ENCODE peak calls at places on chromosomes 4 and X, in six cellular contexts. Y is aorta; L is heart left ventricle; R is mammary epithelial cell; A is RWPE1; M is CD8-positive, alpha-beta memory T cell. D is an unnamed sample.
A peak's percentile ranks its signal among the peaks of the same experiment; 100 is the strongest.

GRCh38 chrX:16239211-16239610 is 71.9 kb downstream of the MAGEB17 start:
- DNase-seq in Y (no peak), L (no peak), R (peak; percentile 95), A (peak; percentile 52), M (no peak), D (peak; percentile 38)

GRCh38 chr4:176357359-176358082 is 37.8 kb downstream of the SPCS3 start:
- DNase-seq in Y (no peak), L (no peak), R (no peak), A (no peak), M (no peak), D (no peak)

GRCh38 chrX:7120578-7121219 is 26.8 kb upstream of the STS start:
- DNase-seq in Y (no peak), L (no peak), R (peak; percentile 4), A (peak; percentile 0), M (no peak), D (no peak)

GRCh38 chr4:95161781-95162469 is 386.8 kb downstream of the UNC5C start:
- DNase-seq in Y (no peak), L (no peak), R (no peak), A (no peak), M (no peak), D (no peak)

GRCh38 chr4:7192252-7193039 is at the start of gene SORCS2:
- DNase-seq in Y (peak; percentile 71), L (peak; percentile 71), R (no peak), A (peak; percentile 58), M (no peak), D (no peak)

GRCh38 chr4:17168571-17168970 is 270.1 kb upstream of the LDB2 start:
- DNase-seq in Y (no peak), L (no peak), R (no peak), A (no peak), M (no peak), D (no peak)

GRCh38 chrX:19563327-19563726 is 48.0 kb upstream of the MAP3K15 start:
- DNase-seq in Y (no peak), L (no peak), R (no peak), A (no peak), M (no peak), D (no peak)

GRCh38 chr4:55297346-55297745 is 48.7 kb upstream of the SRD5A3 start:
- DNase-seq in Y (no peak), L (no peak), R (peak; percentile 57), A (peak; percentile 24), M (no peak), D (no peak)

GRCh38 chr4:26108024-26108423 is 194.0 kb downstream of the SMIM20 start:
- DNase-seq in Y (no peak), L (no peak), R (no peak), A (no peak), M (no peak), D (no peak)

GRCh38 chr4:132344924-132345828 is 803.9 kb upstream of the PCDH10 start:
- DNase-seq in Y (peak; percentile 36), L (no peak), R (no peak), A (no peak), M (no peak), D (no peak)

GRCh38 chr4:55012363-55013255 is 112.8 kb downstream of the KDR start:
- DNase-seq in Y (no peak), L (no peak), R (no peak), A (no peak), M (no peak), D (no peak)

GRCh38 chrX:39247536-39247935 is 446.3 kb downstream of the MID1IP1 start:
- DNase-seq in Y (no peak), L (no peak), R (no peak), A (no peak), M (no peak), D (no peak)

GRCh38 chr4:159043861-159044260 is 59.0 kb upstream of the RAPGEF2 start:
- DNase-seq in Y (no peak), L (no peak), R (no peak), A (no peak), M (no peak), D (no peak)

GRCh38 chr4:54585321-54586000 is 72.3 kb upstream of the KIT start:
- DNase-seq in Y (no peak), L (no peak), R (peak; percentile 44), A (no peak), M (no peak), D (no peak)

GRCh38 chr4:152176627-152177214 is 359.2 kb downstream of the FBXW7 start:
- DNase-seq in Y (no peak), L (no peak), R (no peak), A (no peak), M (no peak), D (no peak)

GRCh38 chr4:67861513-67861912 is 22.3 kb downstream of the TMPRSS11D start:
- DNase-seq in Y (no peak), L (no peak), R (peak; percentile 76), A (peak; percentile 60), M (no peak), D (peak; percentile 32)

GRCh38 chr4:56909083-56909981 is 1.6 kb downstream of the REST start:
- DNase-seq in Y (peak; percentile 69), L (peak; percentile 59), R (peak; percentile 62), A (peak; percentile 42), M (peak; percentile 68), D (no peak)

GRCh38 chrX:146186540-146186939 is 368.9 kb downstream of the SLITRK2 start:
- DNase-seq in Y (no peak), L (no peak), R (no peak), A (no peak), M (no peak), D (no peak)

GRCh38 chr4:20506827-20507226 is 193.4 kb upstream of the PACRGL start:
- DNase-seq in Y (no peak), L (no peak), R (peak; percentile 67), A (peak; percentile 17), M (no peak), D (no peak)

DNA sequence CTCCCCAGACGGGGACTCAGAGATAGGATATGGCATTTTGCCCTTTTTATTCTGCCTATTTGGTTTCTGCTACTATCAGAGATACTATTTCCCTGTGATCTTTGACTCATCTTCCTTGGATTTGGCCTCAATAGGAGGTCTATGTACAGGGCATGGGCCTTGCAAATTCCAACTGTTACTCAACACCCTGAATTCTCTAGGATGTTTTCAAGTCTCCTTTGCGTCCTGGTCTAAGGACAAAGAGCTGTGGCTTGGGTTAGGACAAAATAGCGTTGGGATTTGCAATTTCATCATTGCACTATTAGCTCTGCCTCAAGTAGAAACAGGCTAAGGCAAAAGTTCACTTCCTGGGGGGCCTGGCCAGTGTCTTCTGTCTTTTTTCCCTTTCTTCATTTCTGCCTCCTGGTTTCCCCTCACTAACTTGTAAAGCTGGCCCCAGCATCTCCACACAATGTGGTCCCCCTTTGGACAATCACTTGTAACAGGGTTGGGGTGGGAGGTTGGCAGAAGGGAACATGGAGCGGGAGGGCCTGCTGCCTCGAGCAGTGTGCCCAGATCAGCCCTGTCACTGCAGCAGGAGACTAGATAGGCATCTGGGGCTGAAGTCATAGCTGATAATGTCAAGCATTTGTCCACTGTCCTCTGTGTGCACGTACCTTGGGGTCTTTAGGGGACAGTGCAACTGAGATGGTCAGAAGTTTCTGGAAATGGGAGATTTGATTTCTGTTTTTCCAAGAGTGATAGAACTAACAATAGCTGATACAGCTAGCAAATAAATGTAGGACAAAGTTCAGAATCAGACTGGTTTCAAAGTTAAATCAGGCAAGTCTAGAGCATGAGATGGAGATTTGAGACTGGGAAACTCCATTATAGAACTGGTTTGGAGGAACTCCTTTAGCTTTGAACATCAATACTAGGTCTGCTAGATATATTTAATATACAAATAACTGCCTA is 25.8 kb upstream of the STBD1 start:
- DNase-seq in Y (no peak), L (no peak), R (no peak), A (no peak), M (no peak), D (no peak)
- H3K27ac ChIP-seq in Y (no peak overlapping the region), L (no peak overlapping the region), R (no peak overlapping the region), A (no peak overlapping the region), M (no peak overlapping the region), D (no peak overlapping the region)

DNA sequence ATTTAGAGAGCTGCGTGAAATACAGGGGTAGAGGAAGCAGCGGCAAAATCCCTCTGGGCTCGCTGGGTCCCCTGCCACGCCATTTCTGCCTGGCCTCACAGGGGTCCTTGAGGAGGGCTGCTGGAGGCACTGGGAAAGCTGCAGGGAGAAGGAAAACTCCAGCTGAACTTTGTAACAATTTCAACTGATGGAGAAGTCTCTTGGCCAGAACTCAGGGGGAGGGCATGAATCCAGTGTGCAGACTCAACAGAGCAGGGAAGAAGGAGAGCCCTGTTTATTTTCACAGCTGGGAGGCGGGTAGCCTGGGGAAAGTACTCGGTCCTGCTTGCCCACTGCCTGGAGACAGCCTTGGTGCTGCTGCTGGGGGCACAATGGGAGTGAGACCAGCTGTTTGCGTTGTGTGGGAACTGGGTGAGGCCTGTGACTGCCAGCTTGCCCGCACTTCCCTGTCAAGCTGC is 93.2 kb upstream of the MAPK10 start:
- DNase-seq in Y (peak; percentile 54), L (peak; percentile 48), R (no peak), A (no peak), M (no peak), D (no peak)
- H3K27ac ChIP-seq in Y (peak overlapping the region; percentile 58), L (peak overlapping the region; percentile 56), R (no peak overlapping the region), A (no peak overlapping the region), M (no peak overlapping the region), D (no peak overlapping the region)

DNA sequence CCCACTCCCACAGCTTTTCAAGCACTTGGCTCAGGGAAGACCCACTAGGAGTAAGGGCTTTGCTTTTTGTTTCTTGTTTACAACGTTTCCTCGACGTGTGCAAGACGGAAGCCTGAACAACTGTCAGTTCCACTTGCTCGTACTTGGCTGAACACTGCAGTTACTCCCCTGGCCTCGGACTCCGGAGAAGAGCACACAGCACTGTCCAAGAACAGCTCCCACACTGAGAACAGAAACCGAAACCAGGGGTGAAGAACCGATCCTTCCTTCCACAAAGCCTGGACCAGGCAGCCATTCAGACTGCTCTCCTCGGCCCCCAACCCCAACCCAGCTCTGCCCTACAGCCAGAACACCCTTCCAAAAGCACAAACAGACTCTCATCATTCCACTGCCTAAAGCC is 25.5 kb downstream of the IRF2 start:
- DNase-seq in Y (peak; percentile 58), L (peak; percentile 59), R (peak; percentile 16), A (peak; percentile 25), M (no peak), D (no peak)
- H3K27ac ChIP-seq in Y (no peak overlapping the region), L (peak overlapping the region; percentile 87), R (peak overlapping the region; percentile 6), A (peak overlapping the region; percentile 54), M (no peak overlapping the region), D (no peak overlapping the region)

GRCh38 chrX:8869812-8870211 is 68.6 kb upstream of the FAM9A start:
- DNase-seq in Y (no peak), L (no peak), R (no peak), A (no peak), M (no peak), D (no peak)

GRCh38 chrX:8867454-8867853 is 66.3 kb upstream of the FAM9A start:
- DNase-seq in Y (no peak), L (no peak), R (no peak), A (no peak), M (no peak), D (no peak)

GRCh38 chrX:8870411-8870810 is 69.2 kb upstream of the FAM9A start:
- DNase-seq in Y (no peak), L (no peak), R (no peak), A (no peak), M (no peak), D (no peak)

GRCh38 chrX:8868070-8868795 is 67.0 kb upstream of the FAM9A start:
- DNase-seq in Y (no peak), L (no peak), R (peak; percentile 63), A (peak; percentile 64), M (no peak), D (peak; percentile 85)

DNA sequence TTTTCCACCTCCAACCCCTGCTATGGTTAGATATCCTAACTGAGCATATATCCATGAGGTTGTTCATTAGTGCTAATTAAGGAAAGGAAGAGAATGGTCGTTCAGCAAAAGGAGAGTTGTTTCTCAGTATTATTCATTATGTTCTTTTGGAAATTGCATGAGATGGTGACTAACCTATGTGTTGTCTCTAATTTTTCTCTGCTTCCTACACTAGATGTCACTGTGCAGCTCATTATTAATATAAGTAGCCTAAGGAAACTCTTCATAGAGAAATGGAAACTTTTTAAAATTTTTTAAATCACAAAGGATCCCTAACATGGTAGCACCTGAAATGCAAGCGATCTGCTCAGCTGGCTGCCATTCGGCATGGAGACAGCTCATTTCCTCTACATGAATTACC is 67.7 kb upstream of the FAM9A start:
- DNase-seq in Y (no peak), L (no peak), R (peak; percentile 5), A (no peak), M (no peak), D (no peak)
- H3K27ac ChIP-seq in Y (no peak overlapping the region), L (no peak overlapping the region), R (peak overlapping the region; percentile 23), A (no peak overlapping the region), M (no peak overlapping the region), D (peak overlapping the region; percentile 85)

D was measured in keratinocyte.